ENCODE peak calls at places on chromosomes 2 and 18, in nine cellular contexts. M, T, W, K, S, Q, F, C and E are unnamed samples. For H3K9me3, the result is how much of the 10 kb centered on the place peaks cover.

GRCh38 chr2:234631896-234632514 is 135.1 kb upstream of the ARL4C start:
- DNase-seq in K (no peak), M (no peak), W (no peak), C (peak), S (no peak), Q (no peak), T (no peak), F (no peak), E (no peak)

GRCh38 chr2:61762292-61762691 is 91.6 kb downstream of the FAM161A start:
- DNase-seq in S (no peak), M (no peak), C (no peak), K (no peak), T (no peak), W (no peak), Q (no peak), F (no peak), E (no peak)

GRCh38 chr2:79530443-79530842 is 17.6 kb downstream of the CTNNA2 start:
- DNase-seq in M (no peak), C (no peak), F (no peak), K (no peak), Q (no peak), S (no peak), W (no peak), T (no peak), E (no peak)

GRCh38 chr2:240685771-240686371 is 3.2 kb upstream of the AQP12B start:
- DNase-seq in F (no peak), M (no peak), C (no peak), K (no peak), T (no peak), W (no peak), S (peak), Q (peak), E (peak)

GRCh38 chr2:20990446-20990988 is 53.4 kb downstream of the APOB start:
- DNase-seq in S (no peak), K (no peak), C (no peak), F (no peak), W (no peak), M (no peak), T (no peak), Q (no peak), E (no peak)

GRCh38 chr2:194999771-195000170 is 657.3 kb upstream of the SLC39A10 start:
- DNase-seq in C (no peak), Q (no peak), F (no peak), K (no peak), T (no peak), W (no peak), M (no peak), S (no peak), E (no peak)

GRCh38 chr2:196167666-196168065 is 3.7 kb downstream of the STK17B start:
- DNase-seq in F (no peak), K (no peak), M (no peak), T (no peak), C (peak), W (no peak), Q (no peak), S (no peak), E (no peak)

GRCh38 chr2:239042046-239042445 is 194.2 kb downstream of the TWIST2 start:
- DNase-seq in F (peak), W (no peak), C (no peak), T (no peak), S (no peak), Q (no peak), K (no peak), M (no peak), E (no peak)

DNA sequence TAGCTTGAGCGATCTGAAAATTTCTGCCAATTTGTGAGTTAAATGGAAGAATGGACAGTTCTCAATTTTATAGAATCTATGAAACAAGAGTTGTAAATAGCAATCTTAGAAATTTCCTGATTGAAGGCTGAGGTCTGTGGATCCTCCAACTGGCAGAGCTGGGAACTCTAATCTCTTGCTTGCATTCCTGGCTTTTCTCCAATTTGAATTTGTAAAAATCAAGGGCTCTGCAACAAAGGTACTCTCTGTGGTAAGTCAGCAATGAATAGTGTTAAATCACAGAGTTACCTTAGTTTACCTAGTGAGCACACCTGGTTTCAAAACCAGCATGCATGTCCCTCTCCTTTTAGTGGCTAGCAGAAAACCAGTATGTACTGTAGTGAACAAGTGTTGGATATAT is 1070.5 kb downstream of the TDRD15 start:
- DNase-seq in F (no peak), Q (no peak), M (no peak), W (no peak), C (no peak), K (no peak), S (no peak), T (no peak), E (no peak)
- H3K9me3 ChIP-seq in F (under half), Q (under half), M (under half), W (under half), C (under half), K (under half), S (under half), T (under half), E (under half)

GRCh38 chr2:118761791-118762190 is 85.7 kb downstream of the EN1 start:
- DNase-seq in M (no peak), W (no peak), C (no peak), Q (no peak), T (no peak), S (no peak), K (no peak), F (no peak), E (no peak)

GRCh38 chr2:118764855-118765254 is 82.6 kb downstream of the EN1 start:
- DNase-seq in W (no peak), F (no peak), S (no peak), Q (no peak), M (no peak), T (no peak), C (no peak), K (no peak), E (no peak)

GRCh38 chr2:118763797-118764196 is 83.7 kb downstream of the EN1 start:
- DNase-seq in M (no peak), F (no peak), K (no peak), W (no peak), Q (no peak), C (no peak), S (no peak), T (no peak), E (no peak)
- H3K4me3 ChIP-seq in M (no peak), F (no peak), K (no peak), W (no peak), Q (no peak), C (no peak), S (no peak), T (no peak), E (no peak)

DNA sequence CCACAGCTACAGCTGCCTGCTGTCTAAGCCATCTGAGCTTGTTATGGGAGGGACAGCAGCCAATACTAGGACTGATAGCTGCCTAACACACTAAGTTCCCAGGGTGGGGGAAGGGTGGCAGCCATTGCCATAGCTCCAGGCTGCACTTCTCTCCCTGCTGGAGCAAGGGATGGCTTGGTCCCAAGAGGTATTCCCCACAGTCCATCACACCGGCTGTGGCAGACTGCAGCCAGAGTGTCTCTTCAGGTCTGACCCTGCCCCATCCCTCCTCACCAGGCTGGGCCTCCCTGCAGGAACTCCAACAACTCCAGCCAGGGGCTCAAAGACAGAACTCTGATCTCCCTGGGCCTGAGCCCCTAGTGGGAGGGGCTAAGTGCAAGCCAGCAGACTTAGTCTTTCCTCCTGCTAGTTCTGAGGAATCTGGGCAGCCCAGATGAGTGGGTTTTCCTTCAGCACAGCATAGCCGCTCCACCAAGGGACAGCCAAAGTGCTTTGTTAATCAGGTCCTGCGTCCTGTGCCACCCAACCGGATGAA is 632.1 kb downstream of the SOCS6 start:
- DNase-seq in T (no peak), F (no peak), W (no peak), M (no peak), K (no peak), S (no peak), Q (peak), C (no peak), E (no peak)
- H3K9me3 ChIP-seq in T (under half), F (under half), W (under half), M (under half), K (under half), S (under half), Q (under half), C (under half), E (under half)

DNA sequence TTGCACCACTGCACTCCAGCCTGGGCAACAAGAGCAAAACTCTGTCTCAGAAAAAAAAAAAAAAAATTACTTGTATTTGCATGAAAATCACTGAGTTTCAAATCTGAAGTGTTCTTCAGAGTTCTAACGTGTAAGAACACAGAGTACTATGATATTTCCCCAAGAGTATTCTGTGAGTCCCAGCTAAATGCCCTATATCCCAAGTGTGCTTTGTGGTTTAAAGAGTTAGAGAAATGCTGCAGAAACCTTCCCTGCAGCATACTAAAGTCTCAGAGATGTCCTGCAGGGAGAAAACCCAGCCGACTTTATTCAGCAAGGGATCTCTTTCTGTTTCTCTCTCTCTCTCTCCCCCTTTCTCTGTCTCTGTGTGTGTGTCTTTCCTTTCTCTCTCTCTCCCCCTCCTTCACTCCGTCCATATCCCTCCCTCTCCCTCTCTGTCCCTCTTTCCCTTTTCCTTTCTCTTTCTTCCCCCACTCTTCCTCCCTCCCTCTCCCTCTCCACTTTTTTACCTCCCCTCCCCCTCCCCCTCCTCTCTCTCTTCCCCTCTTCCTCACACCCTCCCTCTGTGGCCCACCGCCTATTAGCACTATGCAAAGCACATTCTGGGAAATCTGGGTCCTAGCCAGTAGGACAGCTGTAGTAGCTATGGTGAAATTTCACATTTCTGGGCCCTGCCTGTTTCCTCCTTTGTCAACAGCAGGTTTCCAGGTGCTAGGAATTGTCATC is 54.2 kb downstream of the ACTR2 start:
- DNase-seq in M (peak), T (no peak), W (no peak), S (no peak), C (peak), Q (no peak), F (no peak), K (no peak), E (no peak)
- H3K4me3 ChIP-seq in M (no peak), T (no peak), W (no peak), S (no peak), C (no peak), Q (no peak), F (no peak), K (no peak), E (no peak)

DNA sequence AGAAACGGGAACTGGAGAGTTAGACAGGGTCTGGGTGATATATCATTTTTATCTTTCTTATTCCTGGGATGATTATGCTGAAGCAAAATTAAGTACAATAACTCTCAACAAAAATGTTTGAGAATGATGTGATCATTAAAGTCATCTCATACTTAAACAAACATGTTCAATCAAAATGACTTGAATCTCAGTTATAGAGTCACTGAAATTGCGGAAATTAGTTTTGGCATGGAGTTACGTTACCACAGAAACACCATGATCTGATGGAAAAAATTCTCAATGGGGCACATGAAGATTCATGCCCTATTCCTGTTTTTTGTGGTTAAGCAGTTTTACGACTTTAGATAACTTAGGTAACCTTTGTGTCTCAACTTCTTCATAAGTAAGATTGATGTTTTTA is 757.7 kb downstream of the EPHA4 start:
- DNase-seq in F (no peak), T (no peak), M (no peak), C (no peak), K (no peak), W (no peak), Q (no peak), S (no peak), E (no peak)
- H3K9me3 ChIP-seq in F (under half), T (under half), M (under half), C (under half), K (under half), W (under half), Q (under half), S (under half), E (under half)

GRCh38 chr18:710418-711300 is 1.8 kb downstream of the ENOSF1 start:
- DNase-seq in M (no peak), K (no peak), T (no peak), Q (no peak), F (no peak), C (no peak), W (no peak), S (no peak), E (no peak)
- H3K4me3 ChIP-seq in M (no peak), K (peak), T (no peak), Q (no peak), F (peak), C (peak), W (peak), S (no peak), E (no peak)

GRCh38 chr2:2763998-2764355 is 432.9 kb upstream of the MYT1L start:
- DNase-seq in T (no peak), C (no peak), W (no peak), F (no peak), M (no peak), S (no peak), Q (no peak), K (no peak), E (no peak)

GRCh38 chr2:2763351-2763997 is 432.4 kb upstream of the MYT1L start:
- DNase-seq in T (no peak), M (no peak), S (no peak), C (no peak), K (no peak), F (no peak), W (no peak), Q (no peak), E (no peak)

GRCh38 chr2:2764739-2765138 is 433.7 kb upstream of the MYT1L start:
- DNase-seq in K (no peak), M (no peak), W (no peak), T (no peak), Q (no peak), F (no peak), S (no peak), C (no peak), E (no peak)

GRCh38 chr2:2765839-2766495 is 434.9 kb upstream of the MYT1L start:
- DNase-seq in K (peak), W (no peak), Q (no peak), S (peak), M (no peak), F (no peak), T (no peak), C (no peak), E (no peak)

DNA sequence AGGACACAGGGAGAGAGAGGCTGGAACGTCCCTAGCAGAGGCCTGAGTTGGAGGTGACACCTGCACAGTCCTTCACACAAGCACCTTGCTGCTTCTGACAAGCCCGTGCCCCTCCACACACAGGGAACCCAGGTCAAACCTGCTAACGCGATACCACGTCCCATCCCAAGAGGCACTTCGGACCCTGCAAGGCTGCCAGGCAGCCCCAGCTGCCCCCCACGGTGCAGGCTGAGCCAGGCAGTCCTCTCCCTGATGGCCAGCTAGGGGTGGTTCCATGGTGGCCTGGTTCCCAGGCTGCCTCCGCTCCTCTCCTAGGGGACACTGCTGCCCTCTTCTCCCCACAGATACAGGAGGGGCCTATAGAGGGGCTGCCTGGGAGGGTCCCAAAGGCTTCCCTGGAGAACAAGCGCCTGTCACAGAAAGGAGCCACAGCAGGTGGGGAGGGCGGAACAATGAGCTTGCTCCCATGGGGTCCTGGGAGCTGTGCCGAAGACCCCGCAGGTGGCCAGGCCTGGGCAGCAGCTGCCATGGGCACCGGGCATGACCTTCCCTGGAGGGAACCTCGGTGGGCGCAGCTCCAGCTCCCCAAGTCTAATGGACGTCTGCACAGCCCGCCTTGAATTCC is 434.2 kb upstream of the MYT1L start:
- DNase-seq in K (no peak), F (no peak), Q (no peak), W (no peak), S (no peak), M (no peak), T (no peak), C (no peak), E (no peak)
- H3K9me3 ChIP-seq in K (under half), F (under half), Q (under half), W (under half), S (under half), M (half or more), T (under half), C (under half), E (under half)

DNA sequence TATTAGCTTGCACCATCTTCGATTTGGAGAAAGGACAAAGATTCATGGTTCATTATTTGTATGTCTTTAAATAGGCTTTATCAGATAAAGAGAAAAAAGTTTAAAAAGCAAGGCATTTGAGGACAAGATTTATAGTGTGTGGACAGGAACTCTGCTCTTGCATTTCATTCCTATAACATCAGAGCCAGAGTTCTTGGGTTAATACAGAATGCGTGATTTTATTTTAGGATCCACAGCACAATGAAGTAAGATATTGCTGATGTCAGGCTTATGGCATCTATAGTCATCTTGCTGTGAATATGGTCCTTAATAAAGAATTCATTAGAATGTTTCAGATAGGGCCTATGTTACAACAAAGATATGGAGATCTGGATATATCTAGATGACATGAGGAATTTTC is 19.7 kb downstream of the RASGRP3 start:
- DNase-seq in S (no peak), C (peak), M (peak), W (no peak), T (no peak), Q (no peak), K (no peak), F (no peak), E (no peak)
- H3K4me3 ChIP-seq in S (no peak), C (no peak), M (no peak), W (no peak), T (no peak), Q (no peak), K (no peak), F (no peak), E (no peak)

DNA sequence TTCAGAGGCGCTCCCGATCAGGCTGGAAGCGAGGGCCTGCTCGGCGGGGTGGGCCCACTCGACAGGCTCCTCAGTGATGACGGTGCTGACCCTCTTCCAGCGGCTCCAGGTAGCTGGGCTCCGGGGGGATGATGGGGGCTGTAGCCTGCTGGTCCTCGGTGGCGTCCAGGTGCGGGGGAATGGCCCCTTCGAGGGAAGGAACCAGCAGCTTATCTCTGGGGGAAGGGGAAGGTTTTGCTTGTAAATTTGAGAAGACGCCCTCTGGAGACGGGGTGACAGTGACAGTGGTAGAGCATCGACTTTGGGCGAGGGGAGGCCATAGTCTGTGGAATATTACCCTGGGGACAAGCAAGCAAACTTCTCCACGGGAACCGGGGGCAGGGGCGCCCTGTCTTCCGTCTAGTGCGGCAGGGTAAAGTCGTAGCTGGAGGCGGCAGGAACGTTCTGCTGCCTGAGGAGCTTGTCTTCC is 891.9 kb upstream of the LRRTM1 start:
- DNase-seq in Q (peak), W (no peak), F (peak), S (no peak), K (peak), M (no peak), C (no peak), T (no peak), E (no peak)
- H3K9me3 ChIP-seq in Q (under half), W (under half), F (under half), S (under half), K (under half), M (under half), C (under half), T (under half), E (under half)